ENCODE peak calls at places on chromosomes 3 and 15, in nine cellular contexts. T is uterus; D is stimulated activated CD4-positive, alpha-beta T cell treated with anti-CD3 and anti-CD28 coated beads, Interleukin-4, amount 100 ng/mL, for 4 hours; Q is retina; O is A549; Z is SW 1271; S is IMR-90; L is K562; R is activated T-helper 9 cell treated with anti-CD3 and anti-CD28 coated beads, Interleukin-2, amount 50 U/mL, for 16 hours. J is an unnamed sample.

GRCh38 chr3:123750659-123751420 is 133.3 kb downstream of the MYLK start:
- DNase-seq in L (no peak), D (no peak), T (no peak), R (no peak), O (peak), Z (peak), S (peak), Q (no peak), J (peak)

GRCh38 chr15:50176869-50177268 is 5.1 kb upstream of the SLC27A2 start:
- DNase-seq in L (no peak), Z (no peak), D (no peak), Q (no peak), O (no peak), T (no peak), S (peak), R (no peak), J (no peak)

GRCh38 chr3:71771884-71772283 is 13.1 kb downstream of the PROK2 start:
- DNase-seq in T (no peak), D (no peak), R (no peak), Q (no peak), O (no peak), S (no peak), Z (no peak), L (no peak), J (no peak)

GRCh38 chr3:175951047-175951694 is 1092.0 kb downstream of the NAALADL2 start:
- DNase-seq in O (no peak), L (no peak), T (no peak), D (no peak), S (peak), R (no peak), Q (no peak), Z (no peak), J (peak)

GRCh38 chr3:167895684-167896083 is 160.2 kb downstream of the SERPINI1 start:
- DNase-seq in D (no peak), R (no peak), Z (no peak), L (no peak), T (no peak), Q (no peak), S (no peak), O (no peak), J (no peak)

GRCh38 chr15:73680545-73680944 is 3.6 kb upstream of the CD276 start:
- DNase-seq in R (no peak), O (no peak), Z (no peak), L (no peak), D (no peak), S (no peak), Q (no peak), T (no peak), J (no peak)

GRCh38 chr3:122572940-122573412 is 4.5 kb upstream of the PARP15 start:
- DNase-seq in Q (no peak), R (no peak), Z (no peak), O (no peak), L (no peak), S (peak), T (peak), D (no peak), J (peak)

GRCh38 chr3:182214406-182214805 is 502.7 kb downstream of the SOX2 start:
- DNase-seq in S (no peak), L (no peak), Z (no peak), O (no peak), T (no peak), R (no peak), Q (no peak), D (no peak), J (no peak)

GRCh38 chr15:63628123-63628822 is 31.1 kb downstream of the FBXL22 start:
- DNase-seq in Z (no peak), S (peak), D (no peak), L (no peak), O (no peak), R (no peak), T (no peak), Q (no peak), J (no peak)

GRCh38 chr15:99507016-99507731 is 58.6 kb upstream of the MEF2A start:
- DNase-seq in L (no peak), R (no peak), S (peak), O (no peak), T (peak), Q (no peak), D (no peak), Z (no peak), J (no peak)

GRCh38 chr3:4358273-4358672 is 55.1 kb downstream of the SETMAR start:
- DNase-seq in D (no peak), L (no peak), Z (no peak), S (peak), R (no peak), O (no peak), T (no peak), Q (no peak), J (no peak)

GRCh38 chr3:111303760-111304159 is 232.1 kb downstream of the NECTIN3 start:
- DNase-seq in R (no peak), Q (no peak), O (no peak), T (no peak), Z (no peak), D (no peak), L (no peak), S (peak), J (peak)

GRCh38 chr3:190323241-190323617 is 983 bp upstream of the CLDN1 start:
- DNase-seq in O (no peak), S (no peak), Z (no peak), T (peak), L (no peak), D (no peak), R (no peak), Q (no peak), J (no peak)

GRCh38 chr15:39835550-39835949 is 52.9 kb upstream of the FSIP1 start:
- DNase-seq in O (no peak), Z (no peak), Q (no peak), T (no peak), R (no peak), D (no peak), S (no peak), L (no peak), J (no peak)

GRCh38 chr3:194577985-194578905 is 55.0 kb downstream of the TMEM44 start:
- DNase-seq in D (peak), Z (peak), T (no peak), R (peak), O (peak), S (peak), L (peak), Q (no peak), J (no peak)

GRCh38 chr3:110430146-110430545 is 641.5 kb upstream of the NECTIN3 start:
- DNase-seq in Z (no peak), R (no peak), S (peak), O (no peak), L (no peak), D (no peak), T (no peak), Q (no peak), J (no peak)

GRCh38 chr15:79811406-79812405 is 85.1 kb downstream of the MTHFS start:
- DNase-seq in Z (no peak), L (no peak), R (no peak), Q (no peak), O (no peak), S (peak), D (no peak), T (no peak), J (no peak)

GRCh38 chr3:195888311-195888761 is 20.0 kb downstream of the TNK2 start:
- DNase-seq in S (no peak), R (no peak), L (no peak), Q (no peak), O (no peak), Z (no peak), T (no peak), D (no peak), J (no peak)

GRCh38 chr3:80606073-80606472 is 838.3 kb upstream of the ROBO1 start:
- DNase-seq in S (no peak), O (no peak), L (no peak), T (no peak), D (no peak), Q (no peak), R (no peak), Z (no peak), J (no peak)

GRCh38 chr3:56590814-56591213 is 33.8 kb downstream of the CCDC66 start:
- DNase-seq in O (no peak), L (no peak), T (no peak), Q (no peak), Z (no peak), R (no peak), D (no peak), S (peak), J (no peak)

GRCh38 chr15:52334491-52335160 is 39.0 kb upstream of the MYO5C start:
- DNase-seq in D (no peak), Z (no peak), L (no peak), O (no peak), T (no peak), R (no peak), Q (no peak), S (peak), J (peak)

GRCh38 chr3:87426916-87427315 is 150.5 kb upstream of the POU1F1 start:
- DNase-seq in R (no peak), T (no peak), S (no peak), O (no peak), Z (no peak), D (no peak), L (no peak), Q (no peak), J (no peak)

GRCh38 chr15:92118162-92118935 is 264.8 kb downstream of the SLCO3A1 start:
- DNase-seq in S (peak), T (no peak), O (no peak), Z (no peak), R (no peak), Q (no peak), L (no peak), D (no peak), J (no peak)

GRCh38 chr3:182235504-182235903 is 523.8 kb downstream of the SOX2 start:
- DNase-seq in D (no peak), O (no peak), L (no peak), Q (no peak), S (no peak), Z (no peak), T (no peak), R (no peak), J (no peak)

GRCh38 chr15:28977377-28978010 is 91.7 kb downstream of the APBA2 start:
- DNase-seq in O (peak), R (no peak), L (no peak), D (no peak), Z (peak), T (no peak), Q (no peak), S (peak), J (peak)

GRCh38 chr15:39358441-39359041 is 222.3 kb upstream of the THBS1 start:
- DNase-seq in Q (no peak), R (no peak), Z (no peak), T (peak), D (no peak), O (no peak), L (peak), S (peak), J (no peak)

GRCh38 chr15:64749999-64750657 is 25.3 kb downstream of the RBPMS2 start:
- DNase-seq in L (peak), Z (no peak), Q (peak), O (peak), T (peak), R (no peak), S (peak), D (no peak), J (no peak)

GRCh38 chr3:194205675-194206133 is 69.8 kb downstream of the HES1 start:
- DNase-seq in S (no peak), O (no peak), L (no peak), R (no peak), Q (peak), Z (no peak), T (no peak), D (peak), J (no peak)

GRCh38 chr15:52139599-52140462 is 27.3 kb upstream of the BCL2L10 start:
- DNase-seq in T (peak), O (peak), D (peak), R (peak), L (peak), S (peak), Z (no peak), Q (peak), J (no peak)

GRCh38 chr3:195475614-195476013 is 32.8 kb upstream of the ACAP2 start:
- DNase-seq in Z (no peak), O (no peak), R (no peak), S (no peak), D (no peak), T (no peak), Q (no peak), L (no peak), J (no peak)

GRCh38 chr3:123375014-123375940 is 73.6 kb downstream of the ADCY5 start:
- DNase-seq in D (no peak), R (no peak), S (no peak), L (no peak), Q (no peak), Z (no peak), T (no peak), O (no peak), J (no peak)

GRCh38 chr3:43759297-43759782 is 68.6 kb downstream of the ABHD5 start:
- DNase-seq in T (no peak), D (no peak), Z (peak), R (no peak), O (peak), S (peak), L (no peak), Q (no peak), J (peak)

GRCh38 chr15:90529369-90530249 is at the start of gene CRTC3:
- DNase-seq in T (peak), O (peak), S (peak), D (peak), R (peak), Q (peak), Z (no peak), L (peak), J (no peak)

J was measured in HS-5.